ENCODE peak calls at places on chromosomes 1 and 21, in ten cellular contexts. Z is EH, B is mesenchymal stem cell, C is EL, J is kidney glomerular epithelial cell, X is cardiac fibroblast, M is AG04450, F is hepatic stellate cell, G is iris pigment epithelial cell, W is HCEC 1CT. O is an unnamed sample.

GRCh38 chr1:221335161-221336101 is 406.5 kb downstream of the DUSP10 start:
- DNase-seq in W (peak), C (peak), G (peak), J (peak), B (peak), X (peak), Z (peak), M (no peak), F (peak), O (peak)

GRCh38 chr1:20302093-20302471 is 11.4 kb downstream of the VWA5B1 start:
- DNase-seq in Z (no peak), C (peak), J (no peak), B (no peak), M (no peak), G (no peak), X (peak), F (no peak), W (peak), O (no peak)

GRCh38 chr1:119779869-119780356 is 11.2 kb upstream of the HMGCS2 start:
- DNase-seq in Z (peak), J (no peak), F (peak), M (no peak), G (peak), X (peak), B (peak), W (peak), C (peak), O (no peak)

GRCh38 chr1:156052862-156053769 is 482 bp downstream of the UBQLN4 start:
- DNase-seq in C (peak), W (peak), G (peak), Z (peak), F (peak), J (peak), B (peak), X (peak), M (no peak), O (peak)

GRCh38 chr1:56249244-56249643 is 330.1 kb downstream of the PLPP3 start:
- DNase-seq in G (no peak), X (no peak), M (no peak), Z (no peak), C (no peak), F (no peak), B (no peak), J (no peak), W (no peak), O (no peak)

GRCh38 chr1:198107041-198107440 is 49.8 kb upstream of the NEK7 start:
- DNase-seq in X (peak), C (peak), J (no peak), B (peak), Z (peak), M (no peak), F (no peak), W (peak), G (peak), O (no peak)

GRCh38 chr1:160629286-160630210 is 17.3 kb downstream of the SLAMF1 start:
- DNase-seq in J (no peak), Z (no peak), W (no peak), C (no peak), B (no peak), X (no peak), F (no peak), G (no peak), M (no peak), O (no peak)

GRCh38 chr1:29382851-29383588 is 146.7 kb downstream of the PTPRU start:
- DNase-seq in C (no peak), W (no peak), M (no peak), B (no peak), F (no peak), X (no peak), Z (no peak), J (no peak), G (no peak), O (no peak)

GRCh38 chr1:220876511-220877347 is 2.5 kb upstream of the HLX start:
- DNase-seq in W (peak), C (no peak), G (no peak), M (no peak), B (peak), X (peak), J (no peak), F (peak), Z (no peak), O (no peak)

GRCh38 chr21:45724994-45725843 is 81.7 kb downstream of the PCBP3 start:
- DNase-seq in M (no peak), J (no peak), W (no peak), B (no peak), G (no peak), Z (no peak), F (no peak), X (no peak), C (no peak), O (no peak)

GRCh38 chr1:204102029-204102611 is 29.2 kb downstream of the SOX13 start:
- DNase-seq in X (no peak), J (no peak), M (no peak), G (no peak), Z (no peak), C (no peak), F (no peak), W (no peak), B (no peak), O (peak)

GRCh38 chr1:197868751-197869501 is 33.5 kb upstream of the C1orf53 start:
- DNase-seq in B (peak), X (peak), F (peak), J (peak), C (peak), W (peak), Z (peak), M (peak), G (peak), O (peak)

GRCh38 chr1:165543651-165544452 is at the start of gene LRRC52:
- DNase-seq in B (no peak), J (no peak), F (no peak), Z (no peak), X (no peak), G (no peak), C (no peak), W (no peak), M (no peak), O (no peak)

GRCh38 chr1:23224721-23225648 is 7.7 kb upstream of the HTR1D start:
- DNase-seq in W (peak), Z (peak), B (peak), F (peak), M (no peak), J (peak), X (peak), G (peak), C (peak), O (peak)

GRCh38 chr1:218705911-218706893 is 361.1 kb downstream of the TGFB2 start:
- DNase-seq in Z (peak), B (peak), W (peak), G (peak), M (peak), C (peak), X (peak), F (peak), J (peak), O (peak)

GRCh38 chr1:3471356-3472087 is 17.1 kb downstream of the ARHGEF16 start:
- DNase-seq in B (peak), J (peak), G (peak), W (no peak), F (peak), Z (peak), C (peak), X (peak), M (no peak), O (peak)

GRCh38 chr1:201006450-201006849 is 17.1 kb downstream of the KIF21B start:
- DNase-seq in Z (no peak), W (no peak), X (no peak), G (no peak), C (no peak), M (no peak), F (no peak), B (peak), J (no peak), O (no peak)

GRCh38 chr1:30263888-30264671 is 459.3 kb downstream of the MATN1 start:
- DNase-seq in C (no peak), Z (no peak), M (no peak), G (no peak), F (no peak), B (no peak), X (no peak), W (no peak), J (no peak), O (no peak)

GRCh38 chr1:23216771-23217420 is 406 bp downstream of the HTR1D start:
- DNase-seq in Z (no peak), M (no peak), J (no peak), F (no peak), G (no peak), B (no peak), X (no peak), C (no peak), W (no peak), O (peak)

GRCh38 chr1:1629430-1630190 is 2.4 kb upstream of the MMP23B start:
- DNase-seq in C (no peak), M (no peak), J (no peak), G (no peak), F (no peak), B (no peak), Z (no peak), X (no peak), W (no peak), O (peak)

GRCh38 chr1:167617100-167617949 is 12.7 kb upstream of the RCSD1 start:
- DNase-seq in X (peak), M (no peak), G (peak), W (peak), J (peak), B (peak), F (peak), Z (peak), C (peak), O (no peak)